ENCODE peak calls at places on chromosomes 6 and 20, in four cellular contexts. F is right cardiac atrium, J is fibroblast of lung, I is A549. S is an unnamed sample.
A peak's percentile ranks its signal among the peaks of the same experiment; 100 is the strongest.

GRCh38 chr6:1917628-1918371 is 308.1 kb downstream of the FOXC1 start:
- DNase-seq in F (no peak), J (peak; percentile 53), I (peak; percentile 15), S (no peak)

GRCh38 chr6:4612636-4613171 is 163.5 kb upstream of the CDYL start:
- DNase-seq in F (peak; percentile 62), J (peak; percentile 36), I (no peak), S (peak; percentile 62)

GRCh38 chr6:84651583-84651982 is 112.8 kb downstream of the TBX18 start:
- DNase-seq in F (no peak), J (no peak), I (no peak), S (no peak)

GRCh38 chr6:169169375-169169774 is 84.3 kb downstream of the THBS2 start:
- DNase-seq in F (no peak), J (no peak), I (no peak), S (no peak)

GRCh38 chr6:3454206-3455016 is 2.4 kb downstream of the SLC22A23 start:
- DNase-seq in F (no peak), J (no peak), I (no peak), S (no peak)

GRCh38 chr20:48019496-48019895 is 234.2 kb upstream of the SULF2 start:
- DNase-seq in F (no peak), J (no peak), I (no peak), S (no peak)

GRCh38 chr6:149293244-149293643 is 24.3 kb upstream of the TAB2 start:
- DNase-seq in F (no peak), J (no peak), I (no peak), S (no peak)

GRCh38 chr6:157759028-157759427 is 64.0 kb upstream of the SNX9 start:
- DNase-seq in F (no peak), J (no peak), I (no peak), S (no peak)

GRCh38 chr6:15330174-15330934 is 84.5 kb downstream of the JARID2 start:
- DNase-seq in F (no peak), J (no peak), I (no peak), S (no peak)

GRCh38 chr6:40855481-40855880 is 183.5 kb downstream of the UNC5CL start:
- DNase-seq in F (no peak), J (no peak), I (no peak), S (no peak)

GRCh38 chr20:62736026-62736406 is 27.4 kb downstream of the NTSR1 start:
- DNase-seq in F (no peak), J (no peak), I (no peak), S (peak; percentile 28)

GRCh38 chr20:13262701-13263335 is 41.7 kb downstream of the ISM1 start:
- DNase-seq in F (no peak), J (peak; percentile 8), I (no peak), S (no peak)

GRCh38 chr20:50578061-50578777 is 68.0 kb downstream of the PTPN1 start:
- DNase-seq in F (no peak), J (no peak), I (no peak), S (no peak)

GRCh38 chr6:37460805-37461204 is 27.8 kb downstream of the CMTR1 start:
- DNase-seq in F (no peak), J (no peak), I (no peak), S (no peak)

GRCh38 chr6:5054427-5054873 is 30.7 kb upstream of the PPP1R3G start:
- DNase-seq in F (no peak), J (no peak), I (no peak), S (no peak)

GRCh38 chr6:64520050-64520449 is 884.4 kb downstream of the PHF3 start:
- DNase-seq in F (no peak), J (peak; percentile 96), I (peak; percentile 4), S (no peak)

GRCh38 chr6:170462366-170463020 is 90.6 kb downstream of the PSMB1 start:
- DNase-seq in F (no peak), J (no peak), I (no peak), S (no peak)

GRCh38 chr20:7770578-7770977 is 169.7 kb downstream of the HAO1 start:
- DNase-seq in F (no peak), J (no peak), I (no peak), S (no peak)

GRCh38 chr6:55636406-55637102 is 57.6 kb upstream of the HMGCLL1 start:
- DNase-seq in F (no peak), J (peak; percentile 66), I (peak; percentile 25), S (no peak)

GRCh38 chr6:149833651-149834050 is 30.5 kb downstream of the LRP11 start:
- DNase-seq in F (no peak), J (no peak), I (no peak), S (no peak)

GRCh38 chr6:87918461-87918941 is 129.1 kb upstream of the SPACA1 start:
- DNase-seq in F (no peak), J (no peak), I (no peak), S (no peak)

GRCh38 chr6:18242062-18242851 is 22.1 kb downstream of the DEK start:
- DNase-seq in F (no peak), J (peak; percentile 90), I (no peak), S (no peak)

GRCh38 chr6:107216197-107216933 is 101.0 kb upstream of the BEND3 start:
- DNase-seq in F (no peak), J (no peak), I (no peak), S (no peak)

GRCh38 chr6:45864651-45865050 is 151.0 kb downstream of the CLIC5 start:
- DNase-seq in F (no peak), J (no peak), I (no peak), S (no peak)

GRCh38 chr20:17966432-17967312 is 1.9 kb downstream of the SNX5 start:
- DNase-seq in F (no peak), J (peak; percentile 63), I (peak; percentile 64), S (no peak)

GRCh38 chr20:41173791-41174341 is 36.5 kb downstream of the PLCG1 start:
- DNase-seq in F (peak; percentile 62), J (no peak), I (no peak), S (no peak)

GRCh38 chr20:6530916-6531315 is 236.6 kb upstream of the BMP2 start:
- DNase-seq in F (no peak), J (no peak), I (no peak), S (no peak)

GRCh38 chr6:26284537-26285142 is 80.4 kb upstream of the BTN3A2 start:
- DNase-seq in F (peak; percentile 83), J (peak; percentile 76), I (no peak), S (peak; percentile 74)

GRCh38 chr20:10716855-10717254 is 43.1 kb upstream of the JAG1 start:
- DNase-seq in F (no peak), J (peak; percentile 9), I (no peak), S (no peak)

GRCh38 chr6:170129691-170130171 is 161.1 kb downstream of the DLL1 start:
- DNase-seq in F (peak; percentile 89), J (no peak), I (no peak), S (peak; percentile 65)

GRCh38 chr6:108621117-108621516 is 60.4 kb downstream of the FOXO3 start:
- DNase-seq in F (peak; percentile 66), J (peak; percentile 82), I (no peak), S (peak; percentile 85)

GRCh38 chr6:56324396-56324795 is 77.0 kb upstream of the COL21A1 start:
- DNase-seq in F (no peak), J (no peak), I (no peak), S (no peak)

GRCh38 chr20:6489361-6490154 is 277.9 kb upstream of the BMP2 start:
- DNase-seq in F (no peak), J (peak; percentile 89), I (no peak), S (no peak)

GRCh38 chr6:38567436-38567835 is 72.3 kb downstream of the BTBD9 start:
- DNase-seq in F (peak; percentile 84), J (peak; percentile 91), I (no peak), S (peak; percentile 76)

GRCh38 chr6:38571721-38572120 is 68.0 kb downstream of the BTBD9 start:
- DNase-seq in F (no peak), J (no peak), I (no peak), S (no peak)

GRCh38 chr6:38570750-38571149 is 69.0 kb downstream of the BTBD9 start:
- DNase-seq in F (no peak), J (peak; percentile 61), I (no peak), S (no peak)

GRCh38 chr6:38573800-38574395 is 65.8 kb downstream of the BTBD9 start:
- DNase-seq in F (no peak), J (peak; percentile 17), I (no peak), S (no peak)

DNA sequence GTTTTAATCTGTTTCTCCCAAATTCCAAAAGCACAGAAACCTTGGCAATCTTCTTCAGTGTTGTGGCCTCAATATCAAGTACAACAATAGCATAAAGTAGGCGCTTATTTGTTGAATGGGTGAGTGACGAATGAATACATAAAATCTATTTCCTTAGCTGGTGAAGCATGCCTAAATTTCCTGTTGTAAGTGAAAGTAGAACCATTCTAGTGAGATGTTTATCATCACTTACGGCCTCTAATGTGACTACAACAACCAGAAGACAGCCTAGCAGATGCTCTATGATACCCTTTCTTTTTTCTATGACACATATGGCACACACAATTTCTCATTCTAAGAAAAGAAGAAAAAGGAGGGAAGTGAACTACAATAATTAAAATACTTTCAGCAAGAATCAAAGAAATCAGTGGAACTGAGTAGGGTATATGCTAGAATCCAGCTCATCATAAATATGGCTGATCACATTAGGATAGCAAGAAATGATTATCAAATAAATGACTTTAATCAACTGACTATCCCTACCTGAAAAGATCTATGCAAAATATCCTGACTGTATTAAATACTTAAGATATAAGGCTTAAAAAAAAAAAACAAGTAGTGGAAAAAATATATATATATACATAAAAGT is 67.4 kb downstream of the BTBD9 start:
- DNase-seq in F (no peak), J (no peak), I (no peak), S (no peak)
- H3K4me3 ChIP-seq in F (no peak overlapping the region), J (no peak overlapping the region), I (no peak overlapping the region), S (no peak overlapping the region)

GRCh38 chr20:1371830-1372539 is 20.9 kb downstream of the FKBP1A start:
- DNase-seq in F (no peak), J (no peak), I (no peak), S (no peak)
- H3K4me1 ChIP-seq in F (peaks cover 24% of the 10 kb centered on the region), J (peaks cover 18% of the 10 kb centered on the region), I (peaks cover 15% of the 10 kb centered on the region), S (peaks cover 54% of the 10 kb centered on the region)

GRCh38 chr6:152769993-152770392 is 19.4 kb downstream of the VIP start:
- DNase-seq in F (no peak), J (no peak), I (no peak), S (no peak)
- H3K27ac ChIP-seq in F (no peak overlapping the region), J (no peak overlapping the region), I (no peak overlapping the region), S (no peak overlapping the region)

GRCh38 chr6:13260116-13260598 is 68.2 kb downstream of the TBC1D7 start:
- DNase-seq in F (no peak), J (no peak), I (no peak), S (no peak)

GRCh38 chr6:13260831-13261230 is 67.5 kb downstream of the TBC1D7 start:
- DNase-seq in F (no peak), J (no peak), I (no peak), S (no peak)

GRCh38 chr6:13261464-13261994 is 66.8 kb downstream of the TBC1D7 start:
- DNase-seq in F (no peak), J (no peak), I (no peak), S (no peak)

GRCh38 chr6:13263669-13264068 is 64.7 kb downstream of the TBC1D7 start:
- DNase-seq in F (no peak), J (no peak), I (no peak), S (no peak)

DNA sequence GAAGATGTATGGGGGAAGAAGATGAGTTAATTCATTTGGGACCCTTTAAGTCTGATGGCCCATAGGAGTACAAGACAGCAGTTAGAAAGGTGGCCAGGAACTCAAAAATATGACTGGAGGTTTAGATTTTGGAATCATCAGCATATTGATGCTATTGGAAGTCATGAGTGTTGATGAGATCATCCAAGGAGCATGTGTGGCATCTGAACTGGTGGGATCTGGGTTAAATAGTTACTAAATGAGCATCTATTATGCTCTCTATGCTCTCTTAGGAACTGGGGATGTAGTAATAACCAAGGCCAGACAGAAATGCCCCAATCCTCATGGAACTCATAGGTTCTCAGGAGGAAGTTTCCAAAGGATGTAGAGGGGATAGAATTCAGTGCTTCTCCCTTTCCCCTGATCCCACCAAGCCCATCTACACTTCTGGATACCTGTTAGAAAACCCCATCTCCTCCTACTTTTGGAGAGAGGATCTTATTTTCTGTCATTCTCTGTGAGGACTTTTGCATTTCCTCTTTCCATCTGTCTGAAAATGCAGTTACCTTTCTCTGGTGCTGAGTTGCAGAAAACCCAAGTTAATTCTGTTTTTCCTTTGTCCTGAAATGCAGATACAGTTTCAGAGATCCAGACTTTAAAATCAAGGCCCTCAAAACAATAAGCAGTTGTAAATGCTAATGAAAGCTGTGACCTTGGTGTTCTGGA is 65.9 kb downstream of the TBC1D7 start:
- DNase-seq in F (no peak), J (no peak), I (no peak), S (no peak)
- H3K4me3 ChIP-seq in F (no peak overlapping the region), J (no peak overlapping the region), I (no peak overlapping the region), S (no peak overlapping the region)